ENCODE peak calls at places on chromosome 14, in ten cellular contexts. S is prostate gland, M is upper lobe of left lung, O is spleen, H is K562, U is transverse colon, B is GM23338, F is stomach, G is Panc1, Q is GM12878. A is an unnamed sample. For H3K4me1, the result is how much of the 10 kb centered on the place peaks cover.

GRCh38 chr14:59358105-59358504 is 107.1 kb downstream of the GPR135 start:
- DNase-seq in S (no peak), M (peak), O (no peak), H (no peak), U (no peak), B (peak), F (no peak), G (no peak), Q (no peak), A (no peak)

GRCh38 chr14:96256420-96256819 is 410 bp downstream of the BDKRB1 start:
- DNase-seq in S (no peak), M (no peak), O (no peak), H (no peak), U (no peak), B (no peak), F (no peak), G (no peak), Q (no peak), A (no peak)

GRCh38 chr14:100408350-100409015 is 85.3 kb downstream of the SLC25A47 start:
- DNase-seq in S (no peak), M (peak), O (no peak), H (peak), U (no peak), B (no peak), F (no peak), G (no peak), Q (no peak), A (no peak)

GRCh38 chr14:99422220-99423010 is 58.2 kb downstream of the SETD3 start:
- DNase-seq in S (no peak), M (no peak), O (no peak), H (no peak), U (peak), B (no peak), F (no peak), G (no peak), Q (no peak), A (no peak)

GRCh38 chr14:53652068-53652467 is 304.6 kb downstream of the BMP4 start:
- DNase-seq in S (no peak), M (no peak), O (no peak), H (no peak), U (no peak), B (no peak), F (no peak), G (no peak), Q (no peak), A (no peak)

GRCh38 chr14:79825046-79825521 is 386.2 kb downstream of the DIO2 start:
- DNase-seq in S (no peak), M (no peak), O (no peak), H (no peak), U (no peak), B (no peak), F (no peak), G (no peak), Q (no peak), A (no peak)

GRCh38 chr14:55220230-55220629 is 28.8 kb upstream of the DLGAP5 start:
- DNase-seq in S (no peak), M (no peak), O (no peak), H (no peak), U (no peak), B (no peak), F (no peak), G (no peak), Q (no peak), A (no peak)

GRCh38 chr14:24607081-24607480 is 2.4 kb downstream of the GZMH start:
- DNase-seq in S (no peak), M (peak), O (no peak), H (no peak), U (no peak), B (no peak), F (no peak), G (no peak), Q (no peak), A (no peak)

GRCh38 chr14:100725587-100726387 is 905 bp upstream of the DLK1 start:
- DNase-seq in S (no peak), M (no peak), O (no peak), H (no peak), U (no peak), B (no peak), F (no peak), G (no peak), Q (no peak), A (no peak)

GRCh38 chr14:47200740-47201139 is 474.7 kb downstream of the MDGA2 start:
- DNase-seq in S (no peak), M (no peak), O (no peak), H (no peak), U (no peak), B (no peak), F (no peak), G (no peak), Q (no peak), A (no peak)

GRCh38 chr14:106209745-106210144 is 683.4 kb downstream of the TMEM121 start:
- DNase-seq in S (no peak), M (no peak), O (no peak), H (no peak), U (no peak), B (no peak), F (no peak), G (no peak), Q (no peak), A (peak)

GRCh38 chr14:88993946-88994345 is 169.5 kb downstream of the TTC8 start:
- DNase-seq in S (no peak), M (no peak), O (no peak), H (no peak), U (no peak), B (no peak), F (no peak), G (no peak), Q (no peak), A (no peak)

GRCh38 chr14:101288436-101289229 is 272.7 kb upstream of the DIO3 start:
- DNase-seq in S (no peak), M (no peak), O (no peak), H (no peak), U (no peak), B (no peak), F (no peak), G (no peak), Q (no peak), A (peak)

GRCh38 chr14:103713304-103714062 is 1.8 kb downstream of the XRCC3 start:
- DNase-seq in S (no peak), M (no peak), O (no peak), H (peak), U (no peak), B (no peak), F (no peak), G (no peak), Q (no peak), A (no peak)
- TF ChIP-seq POLR2AphosphoS5 in S (no peak), M (no peak), O (no peak), H (no peak), U (no peak), B (no peak), F (no peak), G (no peak), Q (peak), A (no peak)

GRCh38 chr14:68689426-68689825 is 103.4 kb downstream of the ZFP36L1 start:
- DNase-seq in S (no peak), M (no peak), O (no peak), H (no peak), U (no peak), B (no peak), F (no peak), G (no peak), Q (no peak), A (no peak)

GRCh38 chr14:68690106-68690960 is 102.5 kb downstream of the ZFP36L1 start:
- DNase-seq in S (no peak), M (peak), O (no peak), H (no peak), U (no peak), B (no peak), F (no peak), G (no peak), Q (no peak), A (no peak)

GRCh38 chr14:68692216-68692615 is 100.7 kb downstream of the ZFP36L1 start:
- DNase-seq in S (no peak), M (no peak), O (no peak), H (no peak), U (no peak), B (no peak), F (no peak), G (no peak), Q (no peak), A (no peak)

GRCh38 chr14:68692916-68693771 is 99.7 kb downstream of the ZFP36L1 start:
- DNase-seq in S (no peak), M (peak), O (no peak), H (no peak), U (no peak), B (no peak), F (no peak), G (no peak), Q (no peak), A (no peak)

DNA sequence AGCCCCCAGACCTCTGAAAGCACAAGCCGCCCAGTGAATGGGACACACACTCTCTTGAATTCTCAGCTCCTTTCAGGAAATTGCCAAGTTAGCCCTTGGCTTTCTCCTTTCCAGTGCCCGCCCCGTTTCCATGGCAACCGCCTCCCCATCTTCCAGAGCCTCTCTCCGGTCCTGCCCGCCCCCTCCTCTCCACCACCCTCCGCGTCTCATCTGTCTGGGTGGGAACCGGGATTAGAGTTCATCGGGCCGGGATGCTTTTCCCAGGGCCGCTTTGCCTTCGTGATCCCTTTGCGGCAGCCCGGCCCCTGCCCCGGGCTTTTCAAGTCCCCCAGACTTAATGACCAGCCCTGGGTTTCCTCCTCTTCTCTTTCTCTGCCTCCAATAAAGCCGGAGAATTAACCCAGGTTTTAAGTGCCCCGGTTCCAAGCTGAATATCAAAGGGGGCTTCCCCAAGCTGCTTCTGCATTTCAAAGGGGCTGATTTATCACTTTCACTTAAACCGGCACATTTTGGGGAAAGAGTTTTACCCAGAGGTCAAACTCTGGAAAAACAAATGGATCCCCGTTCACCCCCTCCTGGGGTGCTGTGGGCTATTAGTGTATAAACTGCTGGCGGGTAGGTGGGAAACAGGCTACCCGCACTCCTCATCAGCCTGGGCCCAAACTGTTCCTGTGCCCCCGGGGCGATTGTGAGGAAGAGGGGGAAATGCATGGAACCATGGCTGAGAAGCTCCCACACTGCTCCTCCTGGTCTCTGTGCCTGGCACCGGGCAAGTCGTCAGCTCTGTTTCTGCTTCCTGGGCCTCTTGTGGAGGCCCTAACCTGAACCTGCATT is 101.6 kb downstream of the ZFP36L1 start:
- DNase-seq in S (no peak), M (peak), O (no peak), H (peak), U (no peak), B (peak), F (no peak), G (no peak), Q (no peak), A (no peak)
- H3K4me1 ChIP-seq in S (under half), M (under half), O (half or more), H (under half), U (under half), B (under half), F (under half), G (under half), Q (under half), A (under half)

GRCh38 chr14:52000631-52001030 is 11.3 kb downstream of the RTRAF start:
- DNase-seq in S (no peak), M (no peak), O (no peak), H (no peak), U (no peak), B (no peak), F (no peak), G (no peak), Q (no peak), A (no peak)
- TF ChIP-seq POLR2AphosphoS5 in S (no peak), M (no peak), O (no peak), H (no peak), U (no peak), B (no peak), F (no peak), G (no peak), Q (no peak), A (no peak)

GRCh38 chr14:93028724-93029076 is 87.0 kb downstream of the ITPK1 start:
- DNase-seq in S (no peak), M (no peak), O (no peak), H (no peak), U (no peak), B (no peak), F (no peak), G (no peak), Q (no peak), A (no peak)
- H3K4me1 ChIP-seq in S (under half), M (under half), O (under half), H (under half), U (under half), B (under half), F (under half), G (under half), Q (under half), A (half or more)

GRCh38 chr14:27205036-27205435 is 607.2 kb upstream of the NOVA1 start:
- DNase-seq in S (no peak), M (no peak), O (no peak), H (no peak), U (no peak), B (no peak), F (no peak), G (no peak), Q (no peak), A (no peak)
- TF ChIP-seq POLR2AphosphoS5 in S (no peak), M (no peak), O (no peak), H (no peak), U (no peak), B (no peak), F (no peak), G (no peak), Q (no peak), A (no peak)

GRCh38 chr14:51880810-51881580 is 20.6 kb downstream of the GNG2 start:
- DNase-seq in S (no peak), M (peak), O (no peak), H (no peak), U (no peak), B (no peak), F (no peak), G (no peak), Q (no peak), A (no peak)
- H3K4me1 ChIP-seq in S (under half), M (under half), O (half or more), H (under half), U (under half), B (under half), F (under half), G (under half), Q (under half), A (under half)

GRCh38 chr14:64503184-64503433 is 529 bp downstream of the ZBTB25 start:
- DNase-seq in S (no peak), M (no peak), O (no peak), H (no peak), U (no peak), B (peak), F (no peak), G (no peak), Q (no peak), A (no peak)

GRCh38 chr14:64506751-64507150 is 2.2 kb downstream of the ZBTB1 start:
- DNase-seq in S (no peak), M (no peak), O (no peak), H (no peak), U (no peak), B (no peak), F (no peak), G (no peak), Q (no peak), A (no peak)

GRCh38 chr14:64504310-64504896 is at the start of gene ZBTB1:
- DNase-seq in S (peak), M (peak), O (peak), H (peak), U (peak), B (peak), F (peak), G (no peak), Q (no peak), A (peak)

GRCh38 chr14:64503434-64504309 is at the start of gene ZBTB25:
- DNase-seq in S (peak), M (peak), O (peak), H (peak), U (peak), B (peak), F (peak), G (no peak), Q (peak), A (peak)

DNA sequence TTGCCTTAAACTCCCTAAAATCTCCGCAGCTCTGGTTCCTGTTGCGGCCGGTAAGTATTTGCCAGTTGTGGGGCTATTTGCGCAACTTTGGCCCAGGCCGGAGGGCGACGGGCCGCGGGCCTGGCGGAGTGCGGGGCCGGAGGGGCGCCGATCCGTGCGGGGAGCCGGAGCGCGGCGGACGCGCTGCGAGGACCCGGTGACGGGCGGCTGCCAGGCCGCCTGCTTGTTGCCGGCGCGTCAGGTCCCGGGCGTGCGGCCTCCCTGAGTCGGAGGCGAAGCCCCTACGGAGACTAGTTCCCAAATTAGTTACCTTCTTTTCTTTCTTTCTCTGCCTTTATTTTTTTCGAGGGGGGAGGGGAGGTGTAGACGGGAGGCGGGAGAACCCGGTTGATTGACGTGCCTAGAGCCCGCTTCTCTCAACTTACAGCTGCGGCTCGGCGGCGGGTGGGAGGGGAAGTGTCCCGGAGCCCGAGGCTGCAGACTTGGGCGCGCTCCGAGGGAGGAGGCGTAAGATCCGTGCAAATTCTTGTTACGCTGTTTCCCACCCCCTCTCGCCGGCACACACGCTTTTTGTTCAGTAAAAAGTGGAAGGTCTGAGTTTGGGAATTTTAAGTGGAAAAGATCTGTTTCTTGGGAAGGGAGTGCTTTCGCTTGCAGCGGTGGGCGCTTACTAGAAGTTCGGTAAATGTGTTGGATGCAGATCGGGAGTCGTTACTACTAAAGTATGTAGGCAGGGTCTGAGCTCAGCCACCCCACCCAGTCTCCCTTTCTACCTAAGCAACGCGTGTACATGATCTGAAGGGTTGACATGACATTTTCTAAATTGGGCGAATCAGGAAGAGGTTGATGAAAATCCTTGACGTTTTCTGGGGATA is 564 bp downstream of the ZBTB1 start:
- DNase-seq in S (peak), M (peak), O (peak), H (peak), U (peak), B (peak), F (peak), G (no peak), Q (no peak), A (peak)
- TF ChIP-seq POLR2AphosphoS5 in S (peak), M (peak), O (peak), H (no peak), U (peak), B (peak), F (no peak), G (no peak), Q (peak), A (peak)

GRCh38 chr14:91092095-91092494 is 21.8 kb upstream of the DGLUCY start:
- DNase-seq in S (no peak), M (no peak), O (no peak), H (no peak), U (no peak), B (no peak), F (no peak), G (no peak), Q (no peak), A (no peak)

GRCh38 chr14:91089958-91090535 is 23.8 kb upstream of the DGLUCY start:
- DNase-seq in S (no peak), M (no peak), O (no peak), H (no peak), U (no peak), B (no peak), F (no peak), G (no peak), Q (no peak), A (no peak)

GRCh38 chr14:91094772-91095171 is 19.1 kb upstream of the DGLUCY start:
- DNase-seq in S (no peak), M (no peak), O (no peak), H (no peak), U (no peak), B (no peak), F (no peak), G (no peak), Q (no peak), A (no peak)

GRCh38 chr14:91088585-91088984 is 25.3 kb upstream of the DGLUCY start:
- DNase-seq in S (no peak), M (no peak), O (no peak), H (no peak), U (no peak), B (no peak), F (peak), G (no peak), Q (no peak), A (no peak)

GRCh38 chr14:91090733-91091132 is 23.1 kb upstream of the DGLUCY start:
- DNase-seq in S (no peak), M (no peak), O (no peak), H (no peak), U (peak), B (no peak), F (no peak), G (no peak), Q (no peak), A (no peak)
- H3K4me1 ChIP-seq in S (under half), M (under half), O (under half), H (under half), U (under half), B (under half), F (under half), G (under half), Q (under half), A (under half)

DNA sequence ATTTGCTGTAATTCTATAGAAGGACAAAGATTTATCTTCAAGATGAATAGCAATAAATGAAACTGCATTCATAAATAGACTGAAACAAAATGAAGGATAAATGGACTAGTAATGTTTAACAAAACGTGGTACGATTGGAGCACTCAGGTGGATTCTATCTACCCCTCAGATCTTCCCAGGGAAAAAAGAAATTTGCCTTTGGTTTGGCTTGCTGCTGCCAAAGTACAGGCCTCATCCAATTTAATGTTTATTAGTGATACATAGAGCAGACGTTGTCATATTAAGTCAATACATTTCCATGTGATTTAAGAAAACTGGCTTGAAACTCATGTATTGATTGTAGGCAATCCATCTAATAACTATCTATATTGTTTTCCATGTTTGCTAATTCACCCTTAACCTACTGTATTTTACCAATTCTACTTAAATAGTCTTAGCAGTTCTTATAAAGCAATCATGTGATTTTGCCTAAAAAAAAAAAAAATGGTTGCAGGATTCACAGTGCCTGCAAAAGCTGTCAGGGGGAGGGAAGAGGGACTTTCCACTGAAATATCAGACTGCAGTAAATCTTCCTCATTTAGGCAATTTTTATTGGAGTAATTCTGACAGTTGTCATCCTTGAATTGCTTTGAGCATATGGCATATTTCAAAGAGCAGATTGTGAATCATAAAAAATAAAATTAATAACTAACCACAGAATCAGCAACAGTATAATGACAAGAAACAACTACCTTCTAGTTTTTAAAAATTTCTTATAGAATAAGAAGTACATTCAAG is 242.2 kb upstream of the NPAS3 start:
- DNase-seq in S (no peak), M (no peak), O (no peak), H (no peak), U (no peak), B (no peak), F (no peak), G (no peak), Q (no peak), A (no peak)
- TF ChIP-seq POLR2AphosphoS5 in S (no peak), M (no peak), O (no peak), H (no peak), U (no peak), B (no peak), F (no peak), G (no peak), Q (no peak), A (no peak)

A was measured in esophagus muscularis mucosa.